ENCODE peak calls at places on chromosomes 7 and 10, in four cellular contexts. H is IMR-90, P is H1, F is H9. S is an unnamed sample.

GRCh38 chr10:28047061-28047460 is 48.2 kb upstream of the ODAD2 start:
- DNase-seq in P (no peak), F (no peak), H (no peak), S (no peak)

GRCh38 chr10:117694251-117694650 is 151.7 kb downstream of the EMX2 start:
- DNase-seq in F (no peak), H (no peak), P (no peak), S (no peak)

GRCh38 chr7:98354511-98355249 is 46.2 kb downstream of the BAIAP2L1 start:
- DNase-seq in P (peak; percentile 33), F (peak; percentile 57), H (peak; percentile 82), S (peak; percentile 86)

GRCh38 chr7:96936621-96937020 is 68.7 kb upstream of the DLX6 start:
- DNase-seq in H (no peak), P (no peak), F (no peak), S (no peak)

GRCh38 chr7:150481955-150482354 is 31.5 kb downstream of the GIMAP8 start:
- DNase-seq in P (no peak), F (no peak), H (no peak), S (no peak)

GRCh38 chr10:35546824-35547225 is 58.3 kb upstream of the GJD4 start:
- DNase-seq in F (no peak), P (no peak), H (peak; percentile 61), S (peak; percentile 55)

GRCh38 chr7:99173787-99174186 is 29.9 kb upstream of the SMURF1 start:
- DNase-seq in P (no peak), H (no peak), F (no peak), S (no peak)

GRCh38 chr7:19958309-19958896 is 185.0 kb upstream of the TMEM196 start:
- DNase-seq in F (no peak), H (peak; percentile 11), P (no peak), S (peak; percentile 39)

GRCh38 chr7:27161721-27162547 is 3.4 kb downstream of the HOXA9 start:
- DNase-seq in H (no peak), P (no peak), F (peak; percentile 35), S (no peak)

GRCh38 chr7:157495177-157495553 is 158.4 kb downstream of the DNAJB6 start:
- DNase-seq in F (no peak), H (no peak), P (no peak), S (no peak)

GRCh38 chr10:110691139-110691538 is 47.0 kb downstream of the RBM20 start:
- DNase-seq in H (no peak), P (no peak), F (no peak), S (no peak)

GRCh38 chr7:20199015-20199737 is 18.0 kb downstream of the MACC1 start:
- DNase-seq in H (peak; percentile 87), P (no peak), F (no peak), S (peak; percentile 54)

GRCh38 chr10:132842397-132842796 is 56.5 kb upstream of the NKX6-2 start:
- DNase-seq in P (no peak), H (no peak), F (no peak), S (no peak)

GRCh38 chr7:19455508-19456132 is 253.2 kb downstream of the POLR1F start:
- DNase-seq in P (no peak), H (no peak), F (no peak), S (peak; percentile 2)

GRCh38 chr10:35306852-35307251 is 29.5 kb upstream of the CCNY start:
- DNase-seq in P (no peak), F (no peak), H (peak; percentile 50), S (peak; percentile 28)

GRCh38 chr7:48307041-48307714 is 135.9 kb downstream of the ABCA13 start:
- DNase-seq in F (no peak), H (no peak), P (no peak), S (no peak)

GRCh38 chr7:130490287-130490686 is 1.6 kb upstream of the MEST start:
- DNase-seq in F (peak; percentile 47), H (no peak), P (no peak), S (peak; percentile 64)

GRCh38 chr7:27171636-27172387 is 2.3 kb downstream of the HOXA10 start:
- DNase-seq in H (no peak), P (no peak), F (peak; percentile 56), S (peak; percentile 59)

GRCh38 chr7:5454485-5454884 is 30.9 kb upstream of the TNRC18 start:
- DNase-seq in F (no peak), H (no peak), P (no peak), S (no peak)

GRCh38 chr7:3301831-3302618 is 973 bp downstream of the SDK1 start:
- DNase-seq in H (peak; percentile 29), F (peak; percentile 40), P (no peak), S (peak; percentile 75)

GRCh38 chr7:81937091-81937490 is 167.2 kb upstream of the HGF start:
- DNase-seq in H (peak; percentile 8), P (no peak), F (no peak), S (no peak)

GRCh38 chr7:101681170-101682007 is 52.3 kb upstream of the MYL10 start:
- DNase-seq in H (peak; percentile 87), P (no peak), F (no peak), S (peak; percentile 47)

GRCh38 chr10:387949-388660 is 252.8 kb downstream of the ZMYND11 start:
- DNase-seq in F (no peak), P (no peak), H (no peak), S (peak; percentile 16)

GRCh38 chr7:50653997-50654425 is 88.8 kb upstream of the DDC start:
- DNase-seq in F (no peak), H (peak; percentile 20), P (no peak), S (no peak)

GRCh38 chr7:77327067-77327931 is 88.8 kb downstream of the GSAP start:
- DNase-seq in F (no peak), P (no peak), H (peak; percentile 91), S (peak; percentile 54)

GRCh38 chr7:22452142-22452763 is 47.7 kb downstream of the STEAP1B start:
- DNase-seq in H (no peak), P (peak; percentile 25), F (peak; percentile 84), S (peak; percentile 85)

GRCh38 chr7:121793716-121794115 is 79.2 kb upstream of the PTPRZ1 start:
- DNase-seq in F (no peak), P (no peak), H (no peak), S (no peak)

GRCh38 chr10:49116509-49117365 is 1.4 kb upstream of the VSTM4 start:
- DNase-seq in H (no peak), P (no peak), F (no peak), S (no peak)

GRCh38 chr7:94696981-94697670 is 41.2 kb upstream of the SGCE start:
- DNase-seq in H (peak; percentile 97), P (no peak), F (no peak), S (peak; percentile 59)

DNA sequence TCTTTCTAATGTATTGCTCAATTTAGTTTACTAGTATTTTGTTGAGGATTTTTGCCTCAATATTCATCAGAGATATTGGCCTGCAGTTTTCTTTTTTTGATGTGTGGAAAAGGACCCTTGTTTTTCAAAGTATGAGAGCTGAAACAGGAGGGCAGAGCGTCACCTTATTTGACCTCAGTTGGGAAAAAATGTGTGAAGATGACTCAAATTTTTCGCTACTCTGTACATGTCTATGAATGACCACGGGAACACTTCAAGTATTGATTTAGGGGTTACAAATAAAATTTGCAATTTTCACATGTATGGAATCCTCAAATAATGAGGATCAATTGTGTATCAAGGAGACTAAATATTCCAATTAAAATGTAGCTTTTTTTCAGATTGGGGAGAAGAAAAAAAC is 103.1 kb downstream of the ZFAND4 start:
- DNase-seq in F (no peak), P (no peak), H (no peak), S (no peak)
- H4K5ac ChIP-seq in F (no peak overlapping the region), P (no peak overlapping the region), H (no peak overlapping the region), S (no peak overlapping the region)

DNA sequence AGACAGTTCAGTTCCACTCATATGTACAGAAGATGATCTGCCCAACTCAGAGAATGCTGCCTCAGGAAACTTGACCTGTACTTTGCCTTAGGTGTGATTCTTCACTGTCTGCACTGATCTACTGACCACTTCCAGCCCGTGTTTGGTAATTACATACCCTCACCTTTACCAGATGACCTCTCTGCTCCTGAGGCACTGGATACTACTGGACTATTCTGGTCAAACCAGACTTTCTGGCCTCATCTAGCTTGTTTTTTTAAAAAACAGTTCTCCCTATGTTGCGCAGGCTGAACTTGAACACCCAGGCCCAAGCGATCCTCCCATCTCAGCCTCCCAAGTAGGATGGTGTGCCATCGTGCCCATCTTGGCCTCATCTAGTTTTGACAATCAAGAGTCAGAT is 26.2 kb downstream of the IDE start:
- DNase-seq in F (no peak), H (no peak), P (no peak), S (no peak)
- H4K5ac ChIP-seq in F (no peak overlapping the region), H (no peak overlapping the region), P (no peak overlapping the region), S (no peak overlapping the region)

GRCh38 chr7:138982204-138982623 is 1.0 kb upstream of the KIAA1549 start:
- DNase-seq in H (no peak), P (no peak), F (no peak), S (no peak)
- H4K5ac ChIP-seq in H (no peak overlapping the region), P (no peak overlapping the region), F (no peak overlapping the region), S (no peak overlapping the region)

GRCh38 chr7:158991824-158992621 is 135.7 kb downstream of the DYNC2I1 start:
- DNase-seq in P (no peak), F (peak; percentile 36), H (no peak), S (no peak)

GRCh38 chr7:158994687-158995086 is 138.3 kb downstream of the DYNC2I1 start:
- DNase-seq in H (no peak), P (no peak), F (no peak), S (no peak)

GRCh38 chr7:158995514-158995913 is 139.2 kb downstream of the DYNC2I1 start:
- DNase-seq in F (no peak), P (no peak), H (no peak), S (no peak)

GRCh38 chr7:158992759-158993158 is 136.4 kb downstream of the DYNC2I1 start:
- DNase-seq in H (no peak), F (peak; percentile 40), P (no peak), S (no peak)

DNA sequence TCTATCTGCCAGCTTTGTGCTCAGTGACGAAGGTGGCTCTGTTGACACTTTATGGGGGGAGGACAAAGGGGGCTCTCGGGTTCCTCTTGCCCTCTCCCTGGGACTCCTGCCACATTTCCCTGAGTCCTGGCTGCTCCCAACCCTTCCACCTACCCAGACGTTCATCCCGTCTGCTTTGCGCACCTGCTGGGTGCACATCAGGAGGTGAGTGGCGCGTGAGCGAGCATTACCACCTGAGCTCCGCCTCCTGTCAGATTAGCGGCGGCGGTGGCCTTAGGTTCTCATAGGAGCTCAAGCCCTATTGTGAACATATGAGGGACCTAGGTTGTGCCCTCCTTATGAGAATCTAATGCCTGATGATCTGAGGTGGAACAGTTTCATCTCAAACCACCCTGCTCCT is 137.2 kb downstream of the DYNC2I1 start:
- DNase-seq in F (no peak), P (no peak), H (no peak), S (no peak)
- H4K5ac ChIP-seq in F (no peak overlapping the region), P (no peak overlapping the region), H (no peak overlapping the region), S (no peak overlapping the region)

GRCh38 chr7:103689262-103689661 is 243.3 kb upstream of the SLC26A5 start:
- DNase-seq in P (no peak), H (peak; percentile 46), F (no peak), S (no peak)
- H4K5ac ChIP-seq in P (no peak overlapping the region), H (no peak overlapping the region), F (no peak overlapping the region), S (no peak overlapping the region)